ENCODE peak calls at places on chromosomes 5 and 9, in six cellular contexts. J, P, E, K, O and F are unnamed samples.

GRCh38 chr5:42858031-42858643 is 46.4 kb upstream of the SELENOP start:
- DNase-seq in K (no peak), O (no peak), P (no peak), E (no peak), J (no peak), F (no peak)

GRCh38 chr5:180130291-180130869 is 58.8 kb upstream of the RNF130 start:
- DNase-seq in O (no peak), P (peak), K (no peak), E (no peak), J (no peak), F (no peak)

GRCh38 chr5:53425598-53426516 is 54.6 kb upstream of the FST start:
- DNase-seq in J (peak), K (no peak), P (peak), O (peak), E (peak), F (peak)

GRCh38 chr9:109861499-109861898 is 81.5 kb downstream of the PALM2AKAP2 start:
- DNase-seq in P (no peak), O (no peak), J (no peak), E (no peak), K (no peak), F (no peak)

GRCh38 chr5:142475102-142475501 is 150.3 kb upstream of the SPRY4 start:
- DNase-seq in O (no peak), J (peak), P (peak), E (no peak), K (no peak), F (no peak)

GRCh38 chr5:143187495-143187894 is 216.0 kb downstream of the NR3C1 start:
- DNase-seq in P (no peak), J (no peak), K (no peak), O (no peak), E (no peak), F (no peak)

GRCh38 chr5:91443761-91444467 is 60.8 kb upstream of the ARRDC3 start:
- DNase-seq in J (no peak), O (no peak), P (no peak), E (no peak), K (no peak), F (no peak)

GRCh38 chr5:42005561-42006153 is 80.6 kb downstream of the FBXO4 start:
- DNase-seq in K (no peak), J (no peak), E (peak), O (peak), P (no peak), F (peak)

GRCh38 chr5:12679731-12680130 is 775.5 kb upstream of the CTNND2 start:
- DNase-seq in J (no peak), P (no peak), K (no peak), O (no peak), E (no peak), F (no peak)

GRCh38 chr5:79692586-79692985 is 3.0 kb downstream of the CMYA5 start:
- DNase-seq in J (no peak), E (no peak), O (no peak), P (no peak), K (no peak), F (no peak)

DNA sequence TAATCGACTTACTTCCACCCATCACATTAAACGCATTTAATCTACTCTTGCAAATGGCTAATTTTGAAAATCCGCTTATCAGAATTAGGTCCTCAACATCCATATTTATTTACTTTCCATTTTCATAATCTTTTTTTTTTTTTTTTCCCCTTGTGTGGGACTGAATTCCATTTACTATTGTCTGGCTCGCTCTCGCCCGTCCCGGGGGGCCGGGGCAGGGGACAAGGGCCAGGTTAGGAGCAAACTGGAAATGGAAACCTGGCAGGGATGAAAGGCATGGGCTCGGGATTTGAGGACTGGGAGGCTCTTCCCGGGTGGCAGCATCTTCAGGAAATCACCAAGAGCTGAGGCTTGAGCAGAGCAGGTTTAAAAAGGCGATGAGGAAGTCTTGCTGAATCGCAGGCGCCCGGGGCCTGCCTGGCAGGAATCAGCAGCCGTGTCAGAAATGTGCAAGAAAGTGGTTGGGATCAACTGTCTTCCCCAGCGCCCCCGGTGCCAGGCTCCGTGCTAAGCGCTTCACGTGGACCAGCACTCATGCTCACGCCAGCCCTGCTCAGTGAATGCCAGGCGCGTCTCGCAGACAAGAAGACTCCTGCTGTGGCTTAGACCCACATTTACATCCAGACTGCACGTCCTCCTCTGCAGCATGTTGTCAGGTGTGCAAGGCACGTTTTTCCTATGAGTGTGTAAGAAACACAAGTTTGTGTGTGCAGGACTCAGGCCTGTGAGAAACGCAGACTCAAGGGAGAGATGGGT is 66.4 kb upstream of the UNC5A start:
- DNase-seq in J (no peak), P (peak), K (no peak), E (no peak), O (no peak), F (no peak)
- TF ChIP-seq ZNF274 in J (no peak), P (no peak), K (no peak), E (no peak), O (no peak), F (no peak)

DNA sequence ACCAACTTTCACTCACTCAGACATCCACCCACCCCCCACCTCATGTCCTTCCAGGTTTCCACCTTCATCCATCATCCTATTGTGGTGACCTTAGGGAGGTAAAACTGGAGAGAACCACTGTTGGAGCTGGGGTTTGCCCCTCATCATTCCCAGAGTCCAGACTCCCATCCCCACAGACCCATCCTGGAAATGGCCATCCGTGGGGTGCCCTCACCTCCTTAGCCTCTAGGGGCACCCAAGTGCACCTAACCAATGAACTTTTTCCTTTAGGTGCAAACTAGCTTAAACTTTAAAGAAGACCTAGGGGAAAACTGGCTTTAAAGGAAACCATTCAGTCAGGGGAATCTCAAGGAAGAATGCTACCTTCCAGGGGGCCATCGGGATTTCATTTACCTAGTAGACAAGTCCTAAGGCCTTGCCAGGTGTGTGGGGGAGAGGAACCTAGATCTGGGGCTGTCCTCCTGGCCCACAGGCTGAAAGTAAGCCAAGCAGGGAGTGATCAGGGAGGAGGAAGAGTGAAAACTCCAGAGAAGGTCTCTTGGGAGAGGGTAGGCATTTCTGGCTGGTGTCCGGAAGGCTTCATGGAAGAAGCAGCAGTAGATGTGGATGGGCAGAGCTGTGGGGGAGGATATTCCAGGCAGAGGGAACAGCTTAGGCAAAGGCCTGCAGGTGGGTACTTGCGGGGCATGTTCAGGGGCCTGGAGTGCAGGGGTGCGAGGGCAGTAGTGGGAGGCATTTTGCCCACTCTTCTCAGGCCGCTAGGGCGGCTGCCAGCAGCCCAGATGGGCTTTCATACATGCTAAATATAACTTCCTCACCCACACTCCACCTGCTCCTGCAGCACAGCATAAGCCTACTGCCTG is 11.6 kb downstream of the RGS14 start:
- DNase-seq in E (no peak), K (no peak), P (peak), O (peak), J (no peak), F (no peak)
- TF ChIP-seq ZNF274 in E (no peak), K (no peak), P (no peak), O (no peak), J (no peak), F (no peak)

GRCh38 chr9:74824654-74825053 is 63.1 kb downstream of the TRPM6 start:
- DNase-seq in P (no peak), J (no peak), K (no peak), E (no peak), O (no peak), F (no peak)
- TF ChIP-seq ZNF274 in P (no peak), J (no peak), K (no peak), E (no peak), O (no peak), F (no peak)

DNA sequence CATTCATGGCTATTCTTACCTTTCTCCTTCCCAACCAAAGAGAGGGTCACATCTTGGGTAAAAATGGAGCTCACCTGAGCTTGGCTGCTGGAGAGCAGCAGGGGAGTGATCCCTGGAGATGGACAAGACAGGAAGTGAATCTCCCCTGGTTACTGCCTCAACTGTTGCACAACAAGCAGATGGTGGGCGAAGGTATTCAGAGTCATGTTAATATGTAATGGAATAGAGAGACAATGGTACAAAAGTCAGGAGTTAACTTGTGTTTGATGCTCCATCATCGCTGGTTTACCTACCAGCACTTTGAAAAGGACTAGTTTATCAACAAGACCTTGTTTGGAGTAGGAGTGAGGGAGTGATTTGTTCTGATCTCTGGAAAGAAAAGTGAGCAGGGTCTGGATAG is 13.0 kb upstream of the PLPP1 start:
- DNase-seq in J (no peak), O (no peak), E (peak), P (no peak), K (no peak), F (no peak)
- TF ChIP-seq ZNF274 in J (no peak), O (no peak), E (no peak), P (no peak), K (no peak), F (no peak)

GRCh38 chr5:34905564-34905963 is 9.7 kb downstream of the RAD1 start:
- DNase-seq in O (no peak), P (no peak), E (no peak), J (no peak), K (no peak), F (no peak)
- TF ChIP-seq ZNF274 in O (no peak), P (no peak), E (no peak), J (no peak), K (no peak), F (no peak)

GRCh38 chr9:101705135-101705661 is 33.2 kb downstream of the GRIN3A start:
- DNase-seq in J (no peak), K (no peak), E (no peak), O (no peak), P (peak), F (no peak)
- TF ChIP-seq ZNF274 in J (no peak), K (no peak), E (no peak), O (no peak), P (no peak), F (no peak)

DNA sequence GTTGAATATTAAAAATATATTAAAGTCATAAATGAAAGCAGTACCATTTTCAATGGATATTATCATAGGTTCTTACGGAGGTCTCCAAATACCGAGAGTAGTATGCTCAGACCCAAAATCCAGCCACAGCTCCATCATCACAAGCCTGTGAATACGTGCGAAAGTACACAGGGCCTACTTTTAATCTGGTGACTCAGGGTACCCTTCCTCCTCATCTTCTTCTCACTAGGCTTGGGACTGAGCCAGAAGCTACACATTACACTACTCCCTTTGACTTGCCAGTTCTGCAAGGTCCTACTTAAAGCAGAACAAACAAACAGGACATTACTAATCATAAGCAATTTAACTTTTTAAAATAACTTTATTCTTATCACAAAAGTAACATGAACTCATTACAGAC is 7.6 kb upstream of the RIC1 start:
- DNase-seq in O (no peak), J (no peak), P (no peak), K (no peak), E (no peak), F (peak)
- TF ChIP-seq ZNF274 in O (no peak), J (no peak), P (no peak), K (no peak), E (no peak), F (no peak)

DNA sequence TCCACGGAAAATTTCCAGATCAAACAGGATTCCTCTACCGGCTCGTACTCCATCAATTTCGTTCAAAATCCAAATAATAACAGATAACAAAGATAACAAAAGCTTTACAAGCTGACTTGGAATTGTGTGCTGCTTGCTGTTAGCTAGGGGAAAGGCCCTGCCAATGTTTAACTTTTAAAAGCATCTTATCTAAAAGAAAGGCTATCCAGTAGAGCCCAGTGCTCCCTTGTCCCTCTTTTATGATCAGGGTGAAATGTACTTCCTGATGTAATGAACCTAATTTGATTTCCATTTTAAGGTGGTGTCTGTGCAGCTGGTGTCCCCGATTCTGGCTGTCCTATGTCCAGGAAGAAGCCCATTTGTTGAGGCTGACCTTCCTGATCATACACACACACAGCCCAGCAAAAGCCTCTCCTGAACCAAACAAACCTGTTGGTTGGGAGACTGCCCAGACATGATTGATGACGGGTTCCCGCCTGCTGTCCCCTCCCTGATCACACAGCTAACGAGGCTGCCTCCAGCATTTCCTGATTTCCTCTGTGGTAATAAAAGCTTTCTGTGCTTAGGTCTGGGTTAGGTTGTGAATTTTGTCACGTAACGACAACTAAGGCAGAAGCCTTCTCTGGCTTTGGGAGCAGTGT is 54.2 kb downstream of the PWWP2A start:
- DNase-seq in J (no peak), E (no peak), K (no peak), P (no peak), O (no peak), F (no peak)
- TF ChIP-seq ZNF274 in J (no peak), E (no peak), K (no peak), P (no peak), O (no peak), F (no peak)

GRCh38 chr5:9728261-9728660 is 98.1 kb upstream of the TAS2R1 start:
- DNase-seq in K (no peak), E (no peak), O (no peak), P (no peak), J (no peak), F (no peak)

GRCh38 chr5:9731159-9731558 is 101.0 kb upstream of the TAS2R1 start:
- DNase-seq in O (no peak), P (no peak), E (no peak), K (no peak), J (no peak), F (no peak)

GRCh38 chr5:9739135-9739534 is 109.0 kb upstream of the TAS2R1 start:
- DNase-seq in P (no peak), J (no peak), O (no peak), K (no peak), E (no peak), F (no peak)

GRCh38 chr5:9737265-9737664 is 107.1 kb upstream of the TAS2R1 start:
- DNase-seq in O (no peak), K (no peak), P (no peak), J (no peak), E (no peak), F (no peak)

GRCh38 chr5:9733456-9733855 is 103.3 kb upstream of the TAS2R1 start:
- DNase-seq in E (no peak), K (no peak), O (no peak), J (no peak), P (no peak), F (no peak)
- TF ChIP-seq ZNF274 in E (no peak), K (no peak), O (no peak), J (no peak), P (no peak), F (no peak)

GRCh38 chr5:151651997-151652645 is 34.6 kb downstream of the SPARC start:
- DNase-seq in O (peak), E (peak), K (no peak), P (peak), J (peak), F (peak)
- TF ChIP-seq ZNF274 in O (no peak), E (no peak), K (no peak), P (no peak), J (no peak), F (no peak)